ENCODE peak calls at places on chromosomes 1 and 21, in eight cellular contexts. V is GM20000, L is osteoblast, F is suprapubic skin, W is GM23338, B is heart left ventricle, N is K562, U is tibial nerve. O is an unnamed sample.

GRCh38 chr21:37829043-37829442 is 87.2 kb downstream of the KCNJ6 start:
- DNase-seq in V (no peak), L (no peak), F (no peak), W (no peak), B (no peak), N (no peak), U (no peak), O (no peak)

GRCh38 chr1:6591644-6592043 is 11.0 kb downstream of the KLHL21 start:
- DNase-seq in V (no peak), L (peak; percentile 62), F (no peak), W (no peak), B (no peak), N (no peak), U (no peak), O (no peak)

GRCh38 chr1:209884665-209885117 is 53.3 kb upstream of the SYT14 start:
- DNase-seq in V (no peak), L (peak; percentile 99), F (no peak), W (no peak), B (no peak), N (peak; percentile 57), U (peak; percentile 59), O (no peak)

GRCh38 chr1:44220001-44220751 is 6.9 kb downstream of the DMAP1 start:
- DNase-seq in V (no peak), L (no peak), F (no peak), W (no peak), B (no peak), N (no peak), U (no peak), O (no peak)

GRCh38 chr21:42564561-42564971 is 50.9 kb downstream of the SLC37A1 start:
- DNase-seq in V (no peak), L (no peak), F (peak; percentile 47), W (no peak), B (no peak), N (no peak), U (no peak), O (no peak)

GRCh38 chr1:240242601-240243144 is 151.0 kb downstream of the FMN2 start:
- DNase-seq in V (no peak), L (peak; percentile 79), F (no peak), W (no peak), B (no peak), N (no peak), U (no peak), O (no peak)

GRCh38 chr21:29114765-29115164 is 15.7 kb upstream of the MAP3K7CL start:
- DNase-seq in V (no peak), L (peak; percentile 39), F (no peak), W (peak; percentile 51), B (no peak), N (no peak), U (no peak), O (no peak)

GRCh38 chr1:19644422-19644760 is 280 bp downstream of the NBL1 start:
- DNase-seq in V (peak; percentile 77), L (peak; percentile 93), F (no peak), W (no peak), B (no peak), N (peak; percentile 43), U (no peak), O (no peak)

GRCh38 chr1:241679961-241680360 is 27.9 kb downstream of the WDR64 start:
- DNase-seq in V (no peak), L (no peak), F (no peak), W (no peak), B (no peak), N (no peak), U (no peak), O (no peak)

GRCh38 chr1:66778266-66778665 is 22.8 kb downstream of the INSL5 start:
- DNase-seq in V (no peak), L (no peak), F (no peak), W (no peak), B (no peak), N (no peak), U (no peak), O (no peak)

GRCh38 chr1:224718470-224719053 is 102.4 kb downstream of the CNIH3 start:
- DNase-seq in V (no peak), L (no peak), F (no peak), W (no peak), B (no peak), N (no peak), U (no peak), O (no peak)

GRCh38 chr1:193104496-193104905 is 713 bp downstream of the GLRX2 start:
- DNase-seq in V (peak; percentile 50), L (peak; percentile 89), F (no peak), W (peak; percentile 78), B (peak; percentile 29), N (peak; percentile 44), U (peak; percentile 24), O (peak; percentile 58)

GRCh38 chr1:169460193-169460833 is 25.4 kb downstream of the SLC19A2 start:
- DNase-seq in V (no peak), L (peak; percentile 23), F (no peak), W (peak; percentile 72), B (no peak), N (no peak), U (no peak), O (no peak)

GRCh38 chr1:212974735-212975606 is 24.6 kb downstream of the VASH2 start:
- DNase-seq in V (no peak), L (no peak), F (no peak), W (no peak), B (no peak), N (no peak), U (no peak), O (no peak)

GRCh38 chr1:200279810-200280411 is 129.9 kb downstream of the ZNF281 start:
- DNase-seq in V (peak; percentile 31), L (no peak), F (no peak), W (peak; percentile 92), B (no peak), N (peak; percentile 56), U (peak; percentile 37), O (no peak)

GRCh38 chr1:213138892-213139291 is 87.9 kb downstream of the RPS6KC1 start:
- DNase-seq in V (no peak), L (no peak), F (no peak), W (no peak), B (no peak), N (no peak), U (no peak), O (no peak)

DNA sequence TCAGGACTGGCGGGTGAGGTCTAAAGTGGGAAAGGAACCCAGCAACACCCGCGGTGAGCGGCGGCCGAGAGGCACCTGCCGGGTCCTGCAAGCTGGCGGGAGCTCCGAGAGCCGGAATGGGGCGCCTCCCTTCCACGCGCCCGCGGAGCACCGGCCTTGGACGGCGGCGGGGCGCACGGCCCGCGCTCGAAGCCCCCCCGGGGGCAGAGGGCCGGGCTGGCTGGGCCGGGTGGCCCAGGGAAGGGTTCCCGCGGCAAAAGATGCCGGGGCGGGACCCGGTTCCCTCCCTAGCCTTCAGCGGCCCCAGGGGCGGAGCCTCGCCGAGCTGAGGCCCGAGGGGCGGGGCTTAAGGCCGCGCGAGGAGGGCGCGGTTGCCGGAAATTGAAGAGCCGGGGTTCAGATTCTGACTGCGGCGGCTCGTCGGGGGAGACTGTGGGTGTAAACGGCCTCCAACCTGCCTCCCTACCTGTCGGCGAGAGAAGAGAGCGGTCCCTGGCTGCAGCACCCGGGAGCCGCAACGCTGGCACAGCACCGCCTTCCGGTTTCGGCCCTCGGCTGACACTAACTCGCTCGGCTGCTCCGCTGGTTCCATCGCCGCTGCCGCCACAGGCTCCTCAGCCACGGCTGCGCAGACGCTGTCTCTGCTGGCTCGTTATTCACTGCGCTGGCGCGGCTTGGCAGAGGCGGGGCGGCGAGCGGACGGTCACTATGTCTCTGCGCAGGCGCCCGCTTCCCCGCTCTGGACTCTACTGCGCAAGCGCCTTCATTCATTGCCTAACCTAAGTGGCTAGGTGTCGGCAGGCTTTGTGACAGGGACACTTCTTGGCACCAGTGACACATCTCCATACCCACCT is at the start of gene RABIF:
- DNase-seq in V (peak; percentile 96), L (peak; percentile 99), F (peak; percentile 97), W (peak; percentile 96), B (peak; percentile 95), N (peak; percentile 99), U (peak; percentile 92), O (peak; percentile 94)
- TF ChIP-seq CTCF in V (no peak), L (no peak), F (peak; percentile 23), W (no peak), B (peak; percentile 53), N (peak; percentile 48), U (peak; percentile 40), O (no peak)

GRCh38 chr1:9269078-9269501 is 23.6 kb upstream of the SPSB1 start:
- DNase-seq in V (no peak), L (peak; percentile 49), F (no peak), W (no peak), B (no peak), N (no peak), U (no peak), O (no peak)
- TF ChIP-seq CTCF in V (no peak), L (no peak), F (no peak), W (no peak), B (no peak), N (no peak), U (no peak), O (no peak)

GRCh38 chr21:46504681-46505080 is 46.0 kb downstream of the DIP2A start:
- DNase-seq in V (peak; percentile 44), L (no peak), F (no peak), W (no peak), B (no peak), N (no peak), U (no peak), O (no peak)

GRCh38 chr21:46500224-46500861 is 41.7 kb downstream of the DIP2A start:
- DNase-seq in V (peak; percentile 49), L (no peak), F (no peak), W (no peak), B (no peak), N (peak; percentile 61), U (no peak), O (no peak)

GRCh38 chr21:46507562-46507961 is 48.9 kb downstream of the DIP2A start:
- DNase-seq in V (no peak), L (no peak), F (no peak), W (no peak), B (no peak), N (no peak), U (no peak), O (no peak)

GRCh38 chr21:46498335-46499050 is 39.8 kb downstream of the DIP2A start:
- DNase-seq in V (no peak), L (no peak), F (no peak), W (no peak), B (no peak), N (no peak), U (no peak), O (no peak)

GRCh38 chr21:46503922-46504539 is 45.3 kb downstream of the DIP2A start:
- DNase-seq in V (peak; percentile 61), L (no peak), F (no peak), W (no peak), B (no peak), N (no peak), U (no peak), O (no peak)
- TF ChIP-seq CTCF in V (no peak), L (no peak), F (no peak), W (no peak), B (no peak), N (no peak), U (no peak), O (no peak)

DNA sequence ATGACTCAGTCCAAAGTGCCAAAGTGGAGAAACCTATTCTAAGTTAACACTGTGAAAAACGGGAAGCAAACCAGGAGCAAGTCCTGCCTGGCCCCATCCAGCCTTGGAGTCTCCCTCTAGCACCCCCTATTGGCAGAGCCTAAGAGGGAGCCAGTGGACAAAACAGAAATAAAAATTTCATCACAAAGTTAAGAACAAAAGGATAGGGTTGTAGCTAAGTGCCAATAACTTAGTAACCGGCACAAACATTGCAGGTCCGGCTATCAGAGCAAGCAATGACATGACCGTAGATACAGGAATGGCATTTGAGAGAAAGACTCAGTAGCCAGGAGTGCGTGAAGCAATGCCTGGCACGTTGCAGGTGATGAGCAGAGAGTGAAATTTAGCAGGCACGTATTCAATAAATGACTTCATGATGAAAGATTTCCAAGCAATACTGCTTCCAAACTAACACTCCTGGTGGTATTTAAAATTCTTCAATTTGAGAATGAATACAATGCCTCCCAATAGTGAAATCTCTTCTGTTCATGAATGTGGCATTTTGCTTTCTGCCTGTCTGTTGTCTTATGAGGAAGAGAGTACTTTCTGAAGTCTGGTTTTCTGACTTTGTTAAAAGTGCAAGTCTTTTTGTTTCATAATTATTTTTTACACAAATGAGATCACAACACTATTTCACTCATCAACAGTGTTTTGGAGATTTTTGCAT is 391.0 kb downstream of the OMA1 start:
- DNase-seq in V (peak; percentile 12), L (no peak), F (no peak), W (peak; percentile 87), B (peak; percentile 30), N (peak; percentile 28), U (no peak), O (no peak)
- TF ChIP-seq CTCF in V (no peak), L (peak; percentile 17), F (peak; percentile 39), W (peak; percentile 98), B (peak; percentile 56), N (peak; percentile 66), U (no peak), O (peak; percentile 22)

O was measured in mesothelial cell of epicardium.